ENCODE peak calls at places on chromosomes 2 and 18, in nine cellular contexts. N, I, T, F, B, V, L, O and J are unnamed samples. For H3K27me3, H3K9me2 and H3K4me1, the result is how much of the 10 kb centered on the place peaks cover.

GRCh38 chr2:97714084-97714949 is 941 bp downstream of the ZAP70 start:
- DNase-seq in B (no peak), F (no peak), V (no peak), T (peak), N (no peak), I (no peak), L (no peak), O (no peak), J (no peak)

GRCh38 chr18:59129964-59130703 is 9.6 kb upstream of the SEC11C start:
- DNase-seq in F (no peak), I (no peak), N (no peak), B (no peak), L (no peak), V (no peak), T (no peak), O (no peak), J (no peak)

GRCh38 chr2:164568317-164568716 is 53.0 kb downstream of the GRB14 start:
- DNase-seq in T (no peak), V (no peak), F (no peak), L (no peak), N (no peak), B (no peak), O (no peak), I (no peak), J (no peak)

GRCh38 chr2:55148269-55148668 is 83.8 kb downstream of the CLHC1 start:
- DNase-seq in V (no peak), N (no peak), I (no peak), O (no peak), F (no peak), B (no peak), T (peak), L (peak), J (peak)

GRCh38 chr2:230847883-230848388 is 16.8 kb upstream of the ITM2C start:
- DNase-seq in N (peak), L (peak), I (peak), B (peak), T (peak), V (peak), F (peak), O (peak), J (peak)

GRCh38 chr2:219272995-219273394 is 6.2 kb upstream of the DNAJB2 start:
- DNase-seq in T (peak), F (no peak), V (no peak), B (no peak), N (no peak), I (no peak), O (no peak), L (no peak), J (no peak)

GRCh38 chr2:164593541-164593940 is 27.7 kb downstream of the GRB14 start:
- DNase-seq in N (no peak), L (no peak), F (no peak), O (no peak), V (no peak), T (no peak), I (no peak), B (peak), J (no peak)

GRCh38 chr18:79384834-79385233 is 10.9 kb upstream of the NFATC1 start:
- DNase-seq in O (no peak), I (no peak), V (no peak), B (no peak), L (no peak), F (peak), T (no peak), N (no peak), J (no peak)

GRCh38 chr2:186927185-186927866 is 78.4 kb upstream of the ZSWIM2 start:
- DNase-seq in N (no peak), O (no peak), B (no peak), V (no peak), L (no peak), T (no peak), I (no peak), F (no peak), J (no peak)

GRCh38 chr18:51135361-51135760 is 62.1 kb downstream of the MEX3C start:
- DNase-seq in N (no peak), L (peak), V (no peak), O (no peak), B (no peak), I (no peak), T (peak), F (no peak), J (no peak)

GRCh38 chr2:228917195-228917594 is 353.9 kb downstream of the PID1 start:
- DNase-seq in T (peak), V (no peak), N (no peak), I (no peak), F (no peak), L (peak), O (no peak), B (no peak), J (no peak)

GRCh38 chr2:230137902-230138539 is 69.3 kb upstream of the SLC16A14 start:
- DNase-seq in O (peak), L (no peak), B (no peak), V (no peak), F (no peak), T (peak), I (no peak), N (no peak), J (no peak)

GRCh38 chr2:170878505-170878904 is 50.5 kb upstream of the GORASP2 start:
- DNase-seq in I (peak), L (no peak), B (no peak), V (no peak), T (no peak), F (no peak), O (no peak), N (no peak), J (no peak)

GRCh38 chr2:43123486-43123885 is 102.9 kb downstream of the ZFP36L2 start:
- DNase-seq in L (no peak), T (no peak), O (no peak), V (no peak), I (no peak), F (no peak), N (no peak), B (no peak), J (no peak)

GRCh38 chr2:214966420-214966819 is 156.9 kb upstream of the BARD1 start:
- DNase-seq in L (no peak), I (no peak), T (no peak), N (no peak), V (no peak), O (no peak), F (no peak), B (no peak), J (no peak)

GRCh38 chr2:98027955-98028593 is 32.3 kb upstream of the TMEM131 start:
- DNase-seq in I (no peak), F (no peak), N (no peak), O (peak), V (no peak), L (peak), B (no peak), T (no peak), J (no peak)

GRCh38 chr2:46175409-46175808 is 121.8 kb upstream of the EPAS1 start:
- DNase-seq in T (peak), I (no peak), L (peak), N (no peak), F (no peak), V (no peak), O (no peak), B (no peak), J (no peak)

GRCh38 chr2:236875906-236876505 is 209.7 kb upstream of the COPS8 start:
- DNase-seq in I (no peak), T (peak), V (peak), F (no peak), L (no peak), O (no peak), B (no peak), N (no peak), J (no peak)

GRCh38 chr2:24984912-24985311 is 13.2 kb upstream of the DNAJC27 start:
- DNase-seq in I (no peak), B (peak), F (peak), N (no peak), V (peak), O (no peak), T (no peak), L (peak), J (no peak)

GRCh38 chr2:73069855-73070650 is 1.5 kb downstream of the SFXN5 start:
- DNase-seq in I (peak), N (no peak), O (no peak), V (peak), L (peak), T (peak), F (no peak), B (no peak), J (no peak)

GRCh38 chr2:98768765-98769476 is 38.0 kb upstream of the MGAT4A start:
- DNase-seq in N (no peak), O (no peak), L (peak), B (no peak), F (no peak), V (no peak), I (no peak), T (peak), J (peak)

GRCh38 chr2:5967506-5967905 is 275.3 kb downstream of the SOX11 start:
- DNase-seq in I (no peak), B (no peak), T (no peak), V (no peak), F (no peak), N (no peak), L (no peak), O (no peak), J (no peak)

GRCh38 chr18:57589162-57589561 is 2.7 kb upstream of the FECH start:
- DNase-seq in L (no peak), F (no peak), O (no peak), T (no peak), B (no peak), N (no peak), V (no peak), I (no peak), J (no peak)

GRCh38 chr2:54979645-54980044 is 70.6 kb downstream of the RTN4 start:
- DNase-seq in I (no peak), T (peak), B (peak), F (no peak), O (no peak), N (no peak), V (no peak), L (peak), J (peak)

GRCh38 chr2:129438501-129439057 is 540.9 kb upstream of the RAB6C start:
- DNase-seq in T (no peak), N (no peak), F (no peak), V (no peak), I (no peak), O (no peak), L (no peak), B (no peak), J (no peak)
- H3K27me3 ChIP-seq in T (under half), N (under half), F (under half), V (under half), I (under half), O (under half), L (under half), B (under half), J (under half)

DNA sequence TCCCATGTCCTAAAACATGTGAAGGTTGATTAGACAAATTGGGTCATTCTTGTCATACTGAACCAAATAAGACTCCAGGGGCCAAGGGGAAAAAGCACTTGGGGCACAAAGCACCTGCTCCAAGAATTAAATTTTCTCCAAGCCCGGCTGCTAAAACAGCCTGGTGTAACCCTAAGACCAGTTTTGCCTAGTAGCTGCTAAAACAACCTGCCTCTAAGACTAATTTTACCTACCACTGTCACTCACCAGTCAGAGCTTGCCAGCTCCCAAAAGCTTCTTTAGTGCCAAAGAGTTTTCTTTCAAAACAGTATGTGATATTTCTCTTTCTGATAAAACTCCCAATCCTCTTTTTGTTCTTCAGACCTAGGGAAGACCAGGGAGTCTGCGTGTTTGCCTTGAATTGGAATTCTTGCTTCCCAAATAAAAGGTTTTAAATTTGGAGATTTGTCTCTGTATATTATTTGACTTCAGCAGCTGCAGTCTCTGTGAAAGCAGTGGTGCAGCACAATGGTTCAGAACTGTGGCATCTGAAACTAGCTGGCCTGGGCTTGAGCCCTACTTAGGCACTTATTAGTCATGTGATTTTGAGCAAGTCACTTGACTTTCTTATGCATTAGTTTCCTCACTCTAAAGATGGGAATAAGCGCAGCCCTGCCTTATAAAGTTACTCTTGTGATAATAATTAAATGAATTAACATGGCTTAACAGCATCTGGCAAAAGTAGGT is 16.2 kb upstream of the APOB start:
- DNase-seq in O (no peak), B (no peak), V (no peak), L (no peak), N (no peak), F (no peak), T (no peak), I (peak), J (no peak)
- H3K9me2 ChIP-seq in O (under half), B (under half), V (under half), L (under half), N (under half), F (under half), T (under half), I (under half), J (under half)

GRCh38 chr18:55906533-55906932 is 318.5 kb upstream of the TCF4 start:
- DNase-seq in V (no peak), L (peak), T (peak), F (no peak), N (no peak), O (no peak), B (no peak), I (no peak), J (no peak)

GRCh38 chr18:55910328-55910727 is 322.3 kb upstream of the TCF4 start:
- DNase-seq in O (no peak), V (no peak), B (no peak), N (no peak), T (peak), I (no peak), L (no peak), F (no peak), J (peak)

GRCh38 chr18:55908790-55909408 is 320.9 kb upstream of the TCF4 start:
- DNase-seq in N (no peak), V (no peak), I (no peak), O (no peak), L (no peak), T (no peak), B (no peak), F (no peak), J (no peak)

GRCh38 chr18:55903911-55904310 is 315.9 kb upstream of the TCF4 start:
- DNase-seq in I (no peak), B (no peak), N (no peak), F (no peak), V (no peak), L (no peak), T (no peak), O (no peak), J (no peak)

GRCh38 chr18:55907352-55908045 is 319.5 kb upstream of the TCF4 start:
- DNase-seq in I (no peak), N (no peak), F (no peak), L (peak), B (no peak), T (peak), O (no peak), V (no peak), J (no peak)
- H3K4me1 ChIP-seq in I (under half), N (under half), F (under half), L (under half), B (under half), T (under half), O (under half), V (under half), J (under half)

DNA sequence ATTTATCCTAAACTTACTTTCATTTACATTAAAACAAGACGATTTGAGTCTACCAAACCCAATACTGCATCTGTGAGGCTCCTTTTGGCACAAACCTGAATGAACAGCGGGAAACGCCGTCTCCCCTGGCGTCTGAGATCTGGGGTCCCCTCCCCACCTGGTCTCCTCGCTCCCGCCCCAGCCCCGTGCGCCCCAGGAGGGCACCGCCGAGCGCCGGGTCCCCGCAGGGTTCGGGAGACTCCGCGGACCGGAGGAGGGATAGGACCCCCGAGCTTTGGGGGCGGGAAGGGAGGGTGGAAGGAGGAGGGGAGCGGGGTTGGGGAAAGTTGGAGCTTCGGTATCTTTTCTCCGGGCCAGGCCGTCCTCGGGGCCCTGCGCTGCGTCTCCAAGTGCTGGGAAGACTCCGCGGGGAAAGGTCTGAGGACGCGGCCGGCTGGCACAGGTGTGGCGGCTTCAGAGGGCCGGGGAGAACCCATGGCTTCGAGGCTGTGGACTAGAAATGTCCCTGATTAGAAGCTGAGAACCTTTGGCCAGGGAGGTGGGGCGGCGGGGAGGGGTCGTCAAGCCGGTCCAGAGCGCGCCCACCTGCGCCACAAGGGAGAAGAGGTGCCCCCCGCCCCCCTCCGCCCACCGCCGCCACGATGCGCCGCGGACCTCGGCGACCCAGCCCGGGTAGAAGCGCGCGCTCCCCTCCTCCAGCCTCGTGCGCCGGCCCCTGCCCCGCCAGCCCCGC is 589 bp upstream of the SNTG2 start:
- DNase-seq in F (peak), I (no peak), B (peak), O (no peak), V (no peak), N (no peak), T (no peak), L (peak), J (no peak)
- H3K27me3 ChIP-seq in F (under half), I (under half), B (under half), O (under half), V (half or more), N (under half), T (half or more), L (under half), J (half or more)

GRCh38 chr2:30756971-30757370 is 50.3 kb downstream of the CAPN13 start:
- DNase-seq in O (no peak), N (no peak), F (no peak), B (no peak), V (no peak), I (no peak), L (no peak), T (no peak), J (no peak)
- H3K9me2 ChIP-seq in O (under half), N (under half), F (under half), B (under half), V (under half), I (under half), L (under half), T (under half), J (under half)

GRCh38 chr18:27715751-27716150 is 461.2 kb downstream of the CDH2 start:
- DNase-seq in I (no peak), F (no peak), T (no peak), L (peak), O (no peak), B (no peak), V (no peak), N (no peak), J (no peak)

GRCh38 chr18:27709344-27709743 is 467.6 kb downstream of the CDH2 start:
- DNase-seq in I (no peak), V (no peak), N (no peak), L (no peak), F (no peak), O (no peak), B (no peak), T (no peak), J (no peak)

GRCh38 chr18:27713727-27714080 is 463.2 kb downstream of the CDH2 start:
- DNase-seq in I (no peak), F (no peak), B (no peak), L (peak), V (peak), O (no peak), N (no peak), T (no peak), J (no peak)

GRCh38 chr18:27713037-27713726 is 463.7 kb downstream of the CDH2 start:
- DNase-seq in I (no peak), V (no peak), T (no peak), L (peak), B (peak), F (no peak), O (no peak), N (no peak), J (no peak)

DNA sequence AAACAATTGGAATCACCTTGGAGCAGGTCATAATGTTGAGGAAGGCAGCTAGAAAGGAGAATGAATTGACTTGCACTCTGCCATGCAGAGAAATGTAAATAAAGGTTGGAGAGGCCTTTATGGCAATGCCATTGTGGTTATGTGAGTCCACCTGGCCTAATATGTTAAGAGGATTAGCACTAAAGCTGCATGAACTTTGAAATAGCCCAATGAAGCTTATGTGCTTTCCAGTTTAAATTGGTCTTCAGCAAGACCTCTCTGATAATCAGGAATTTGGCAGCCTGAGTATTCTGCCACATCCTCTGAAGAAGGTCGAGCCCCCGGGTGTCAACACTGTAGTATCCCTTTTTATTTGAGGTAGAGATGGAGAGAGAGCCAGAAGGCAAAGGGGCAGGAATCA is 464.9 kb downstream of the CDH2 start:
- DNase-seq in F (no peak), L (no peak), N (no peak), I (no peak), B (peak), O (peak), T (no peak), V (peak), J (no peak)
- H3K4me1 ChIP-seq in F (under half), L (under half), N (under half), I (under half), B (under half), O (half or more), T (under half), V (under half), J (under half)

GRCh38 chr2:26640781-26641564 is at the start of gene CIB4:
- DNase-seq in N (peak), T (peak), I (no peak), O (no peak), F (no peak), L (no peak), V (no peak), B (peak), J (peak)
- H3K27me3 ChIP-seq in N (under half), T (under half), I (half or more), O (under half), F (under half), L (under half), V (under half), B (under half), J (under half)

DNA sequence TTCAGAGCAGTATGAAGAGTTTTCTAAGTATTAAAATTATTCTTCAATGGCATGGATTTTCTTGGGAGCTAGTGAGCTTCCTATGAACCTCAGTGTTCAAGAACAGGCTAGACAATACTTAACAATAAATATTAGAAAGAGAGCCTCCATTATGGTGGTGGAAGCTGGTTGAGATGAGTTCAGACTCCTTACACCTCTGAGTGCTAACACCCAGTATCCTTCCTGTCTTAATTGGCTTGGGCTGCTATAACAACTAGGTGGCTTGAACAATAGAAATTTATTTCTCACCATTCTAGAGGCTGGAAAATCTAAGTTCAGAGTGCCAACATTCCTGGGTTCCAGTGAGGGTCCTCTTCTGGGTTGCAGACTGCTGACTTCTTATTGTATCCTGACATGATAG is 369.4 kb upstream of the HNRNPA3 start:
- DNase-seq in F (no peak), O (no peak), L (no peak), B (no peak), N (no peak), V (no peak), T (no peak), I (no peak), J (no peak)
- H3K9me2 ChIP-seq in F (under half), O (under half), L (under half), B (half or more), N (under half), V (under half), T (under half), I (under half), J (under half)

GRCh38 chr2:144210076-144210475 is 309.8 kb downstream of the ZEB2 start:
- DNase-seq in L (no peak), B (no peak), V (no peak), T (no peak), N (no peak), F (no peak), O (no peak), I (no peak), J (no peak)
- H3K4me1 ChIP-seq in L (under half), B (under half), V (under half), T (under half), N (under half), F (under half), O (under half), I (under half), J (under half)

GRCh38 chr2:74502147-74502719 is 2.8 kb upstream of the LBX2 start:
- DNase-seq in O (no peak), V (peak), F (no peak), B (no peak), N (no peak), I (no peak), L (peak), T (no peak), J (no peak)
- H3K27me3 ChIP-seq in O (under half), V (under half), F (under half), B (half or more), N (under half), I (under half), L (under half), T (under half), J (under half)